ENCODE peak calls at places on chromosomes 3 and 15, in five cellular contexts. One of them, this sample, is unnamed. For H3K4me1, the result is how much of the 10 kb centered on the place peaks cover.

GRCh38 chr3:106114848-106115247 is 246.0 kb upstream of the CBLB start:
- DNase-seq in HCT116: no peak
- DNase-seq in CD4-positive, alpha-beta memory T cell: no peak
- DNase-seq in K562: no peak
- DNase-seq in PC-3: peak
- DNase-seq in this sample: no peak

GRCh38 chr3:75048650-75049049 is 434.2 kb upstream of the CNTN3 start:
- DNase-seq in HCT116: no peak
- DNase-seq in PC-3: no peak
- DNase-seq in K562: no peak
- DNase-seq in CD4-positive, alpha-beta memory T cell: no peak
- DNase-seq in this sample: no peak

GRCh38 chr3:57169872-57170623 is 4.9 kb upstream of the IL17RD start:
- DNase-seq in HCT116: peak
- DNase-seq in PC-3: peak
- DNase-seq in K562: peak
- DNase-seq in CD4-positive, alpha-beta memory T cell: peak
- DNase-seq in this sample: peak

GRCh38 chr15:64742385-64742784 is 33.0 kb downstream of the RBPMS2 start:
- DNase-seq in PC-3: no peak
- DNase-seq in HCT116: no peak
- DNase-seq in CD4-positive, alpha-beta memory T cell: no peak
- DNase-seq in K562: no peak
- DNase-seq in this sample: no peak

GRCh38 chr15:91515188-91515754 is 338.2 kb upstream of the SLCO3A1 start:
- DNase-seq in PC-3: peak
- DNase-seq in K562: no peak
- DNase-seq in HCT116: no peak
- DNase-seq in CD4-positive, alpha-beta memory T cell: no peak
- DNase-seq in this sample: peak

GRCh38 chr3:81214626-81215025 is 546.8 kb downstream of the GBE1 start:
- DNase-seq in PC-3: peak
- DNase-seq in K562: no peak
- DNase-seq in HCT116: no peak
- DNase-seq in CD4-positive, alpha-beta memory T cell: no peak
- DNase-seq in this sample: no peak

GRCh38 chr3:150232992-150233451 is 175.1 kb upstream of the TSC22D2 start:
- DNase-seq in HCT116: no peak
- DNase-seq in K562: no peak
- DNase-seq in CD4-positive, alpha-beta memory T cell: no peak
- DNase-seq in PC-3: peak
- DNase-seq in this sample: no peak

GRCh38 chr15:90402230-90402629 is 14.2 kb downstream of the IQGAP1 start:
- DNase-seq in HCT116: peak
- DNase-seq in K562: no peak
- DNase-seq in CD4-positive, alpha-beta memory T cell: no peak
- DNase-seq in PC-3: peak
- DNase-seq in this sample: no peak

GRCh38 chr3:129238945-129239705 is 10.3 kb upstream of the COPG1 start:
- DNase-seq in PC-3: no peak
- DNase-seq in K562: no peak
- DNase-seq in HCT116: no peak
- DNase-seq in CD4-positive, alpha-beta memory T cell: no peak
- DNase-seq in this sample: peak

GRCh38 chr15:74130849-74131617 is 647 bp downstream of the ISLR2 start:
- DNase-seq in CD4-positive, alpha-beta memory T cell: no peak
- DNase-seq in PC-3: no peak
- DNase-seq in HCT116: no peak
- DNase-seq in K562: no peak
- DNase-seq in this sample: no peak

GRCh38 chr3:32640939-32641725 is 43.9 kb upstream of the CNOT10 start:
- DNase-seq in HCT116: no peak
- DNase-seq in PC-3: no peak
- DNase-seq in K562: no peak
- DNase-seq in CD4-positive, alpha-beta memory T cell: no peak
- DNase-seq in this sample: no peak

GRCh38 chr15:85154061-85154460 is 172.4 kb downstream of the PDE8A start:
- DNase-seq in PC-3: no peak
- DNase-seq in HCT116: no peak
- DNase-seq in K562: no peak
- DNase-seq in CD4-positive, alpha-beta memory T cell: no peak
- DNase-seq in this sample: no peak

GRCh38 chr3:157692468-157692867 is 189.3 kb upstream of the VEPH1 start:
- DNase-seq in PC-3: no peak
- DNase-seq in CD4-positive, alpha-beta memory T cell: no peak
- DNase-seq in K562: no peak
- DNase-seq in HCT116: no peak
- DNase-seq in this sample: no peak
- H3K4me1 ChIP-seq in PC-3: under half
- H3K4me1 ChIP-seq in CD4-positive, alpha-beta memory T cell: under half
- H3K4me1 ChIP-seq in K562: under half
- H3K4me1 ChIP-seq in HCT116: under half
- H3K4me1 ChIP-seq in this sample: under half

DNA sequence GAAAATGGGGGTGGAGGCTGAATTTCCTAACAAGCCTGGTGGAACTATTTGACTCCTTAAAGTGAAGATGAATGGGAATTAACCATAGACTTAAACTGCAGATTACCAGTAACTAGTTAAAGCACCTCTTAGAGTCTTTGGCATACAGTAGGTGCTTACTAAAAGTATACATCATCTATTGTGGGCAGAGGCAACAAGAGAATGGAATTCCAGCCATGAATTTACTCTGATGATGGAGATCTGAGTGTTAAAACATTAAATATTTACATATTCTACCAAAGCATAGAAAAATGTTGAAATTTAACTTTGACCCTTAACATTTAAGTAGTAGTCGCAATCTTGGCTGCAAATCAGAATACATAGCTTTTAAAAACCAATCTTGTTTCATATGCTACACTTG is 5.1 kb downstream of the UBA5 start:
- DNase-seq in PC-3: no peak
- DNase-seq in HCT116: no peak
- DNase-seq in K562: no peak
- DNase-seq in CD4-positive, alpha-beta memory T cell: no peak
- DNase-seq in this sample: no peak
- H3K4me1 ChIP-seq in PC-3: under half
- H3K4me1 ChIP-seq in HCT116: under half
- H3K4me1 ChIP-seq in K562: under half
- H3K4me1 ChIP-seq in CD4-positive, alpha-beta memory T cell: under half
- H3K4me1 ChIP-seq in this sample: under half

DNA sequence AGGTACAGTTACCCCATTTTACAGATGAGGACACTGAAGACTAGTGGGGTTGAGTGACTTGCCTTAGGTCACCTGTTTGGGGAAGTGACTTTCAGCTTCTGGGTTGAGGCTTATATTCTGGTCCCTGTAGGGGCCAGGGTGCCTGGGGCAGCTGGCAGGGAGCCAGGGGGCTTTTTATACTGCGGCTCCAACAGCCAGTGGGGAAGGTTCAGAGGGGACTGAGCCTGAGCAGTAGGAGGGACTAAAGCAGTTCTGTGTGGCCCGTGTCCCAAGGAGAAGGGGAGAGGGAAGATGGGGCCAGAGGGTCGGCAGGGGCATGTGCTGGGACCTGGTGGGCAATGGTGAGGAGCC is 37.7 kb downstream of the SLC6A6 start:
- DNase-seq in K562: no peak
- DNase-seq in CD4-positive, alpha-beta memory T cell: no peak
- DNase-seq in PC-3: no peak
- DNase-seq in HCT116: no peak
- DNase-seq in this sample: no peak
- H3K4me1 ChIP-seq in K562: under half
- H3K4me1 ChIP-seq in CD4-positive, alpha-beta memory T cell: under half
- H3K4me1 ChIP-seq in PC-3: under half
- H3K4me1 ChIP-seq in HCT116: under half
- H3K4me1 ChIP-seq in this sample: under half

DNA sequence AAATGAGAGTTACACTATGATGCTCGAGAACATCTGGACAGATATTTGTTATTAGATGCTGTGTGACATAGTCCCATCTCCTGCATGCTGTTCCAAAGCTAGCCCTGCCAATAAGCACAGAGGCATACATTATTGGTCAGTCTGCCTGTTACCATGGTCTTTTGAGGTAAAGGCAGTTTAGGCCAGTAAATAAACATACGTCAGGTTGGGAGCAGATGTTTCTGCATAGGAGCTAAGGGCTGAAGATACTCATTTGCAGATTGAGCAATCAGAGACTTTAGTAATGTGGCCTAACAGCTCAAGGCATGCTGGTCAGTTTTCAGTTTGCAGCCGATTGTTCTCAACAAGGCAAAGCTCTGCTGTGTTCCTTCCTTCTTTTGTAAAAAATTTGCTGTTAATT is 192.9 kb downstream of the ADAMTSL3 start:
- DNase-seq in PC-3: no peak
- DNase-seq in CD4-positive, alpha-beta memory T cell: no peak
- DNase-seq in K562: no peak
- DNase-seq in HCT116: no peak
- DNase-seq in this sample: no peak
- H3K4me1 ChIP-seq in PC-3: under half
- H3K4me1 ChIP-seq in CD4-positive, alpha-beta memory T cell: under half
- H3K4me1 ChIP-seq in K562: under half
- H3K4me1 ChIP-seq in HCT116: under half
- H3K4me1 ChIP-seq in this sample: under half

GRCh38 chr3:14228611-14229470 is 50.2 kb downstream of the LSM3 start:
- DNase-seq in HCT116: no peak
- DNase-seq in CD4-positive, alpha-beta memory T cell: no peak
- DNase-seq in K562: no peak
- DNase-seq in PC-3: peak
- DNase-seq in this sample: no peak
- H3K4me1 ChIP-seq in HCT116: under half
- H3K4me1 ChIP-seq in CD4-positive, alpha-beta memory T cell: under half
- H3K4me1 ChIP-seq in K562: half or more
- H3K4me1 ChIP-seq in PC-3: half or more
- H3K4me1 ChIP-seq in this sample: under half

DNA sequence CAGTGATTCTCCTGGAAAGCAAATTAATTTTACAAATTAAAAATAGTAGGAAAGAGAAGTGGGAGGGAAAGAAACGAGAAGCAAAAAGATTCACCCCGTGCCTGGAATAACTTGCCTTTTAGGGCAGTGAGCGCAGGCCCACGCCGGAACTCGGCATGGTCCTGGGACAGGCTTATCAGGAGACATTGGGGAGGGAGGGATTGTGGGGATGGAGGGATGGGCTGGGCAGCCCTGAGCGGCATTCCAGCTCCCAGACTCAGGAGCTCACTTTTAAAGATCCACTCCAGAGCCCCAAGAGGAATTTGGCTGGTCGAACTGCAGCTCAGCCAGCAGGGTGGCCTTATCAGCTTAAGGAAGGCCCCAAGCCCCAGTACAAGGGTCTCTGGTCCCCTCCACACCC is 117.9 kb downstream of the ADCY5 start:
- DNase-seq in K562: no peak
- DNase-seq in CD4-positive, alpha-beta memory T cell: no peak
- DNase-seq in PC-3: no peak
- DNase-seq in HCT116: no peak
- DNase-seq in this sample: no peak
- H3K4me1 ChIP-seq in K562: under half
- H3K4me1 ChIP-seq in CD4-positive, alpha-beta memory T cell: under half
- H3K4me1 ChIP-seq in PC-3: under half
- H3K4me1 ChIP-seq in HCT116: under half
- H3K4me1 ChIP-seq in this sample: under half

GRCh38 chr15:83850846-83851245 is 196.9 kb downstream of the ADAMTSL3 start:
- DNase-seq in PC-3: peak
- DNase-seq in HCT116: no peak
- DNase-seq in CD4-positive, alpha-beta memory T cell: no peak
- DNase-seq in K562: no peak
- DNase-seq in this sample: no peak

GRCh38 chr15:83854950-83855707 is 201.2 kb downstream of the ADAMTSL3 start:
- DNase-seq in HCT116: no peak
- DNase-seq in PC-3: peak
- DNase-seq in CD4-positive, alpha-beta memory T cell: no peak
- DNase-seq in K562: no peak
- DNase-seq in this sample: no peak

GRCh38 chr15:83855956-83856355 is 202.0 kb downstream of the ADAMTSL3 start:
- DNase-seq in CD4-positive, alpha-beta memory T cell: no peak
- DNase-seq in K562: no peak
- DNase-seq in HCT116: no peak
- DNase-seq in PC-3: no peak
- DNase-seq in this sample: no peak

GRCh38 chr15:83854314-83854713 is 200.4 kb downstream of the ADAMTSL3 start:
- DNase-seq in K562: no peak
- DNase-seq in HCT116: peak
- DNase-seq in CD4-positive, alpha-beta memory T cell: no peak
- DNase-seq in PC-3: peak
- DNase-seq in this sample: no peak

DNA sequence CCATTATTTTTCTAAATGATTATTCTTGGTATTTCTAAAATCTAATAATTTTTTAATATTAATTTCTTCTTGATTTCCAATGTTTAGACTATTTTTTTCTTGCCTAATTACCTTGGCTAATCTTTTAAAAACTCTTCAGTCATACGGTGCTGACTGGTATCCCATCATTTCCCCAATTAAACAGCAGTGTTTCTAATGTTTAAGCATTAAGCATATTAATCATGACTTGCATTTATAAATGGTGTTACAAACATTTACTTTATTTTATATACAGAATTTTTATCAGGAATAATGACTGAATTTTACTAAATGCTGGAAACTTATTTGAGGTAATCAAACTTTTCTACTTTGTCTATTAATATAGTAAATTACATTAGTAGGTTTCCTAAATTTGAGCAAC is 199.3 kb downstream of the ADAMTSL3 start:
- DNase-seq in HCT116: no peak
- DNase-seq in CD4-positive, alpha-beta memory T cell: no peak
- DNase-seq in PC-3: no peak
- DNase-seq in K562: no peak
- DNase-seq in this sample: no peak
- H3K4me1 ChIP-seq in HCT116: under half
- H3K4me1 ChIP-seq in CD4-positive, alpha-beta memory T cell: under half
- H3K4me1 ChIP-seq in PC-3: under half
- H3K4me1 ChIP-seq in K562: under half
- H3K4me1 ChIP-seq in this sample: under half

GRCh38 chr3:197216169-197216860 is 82.1 kb downstream of the DLG1 start:
- DNase-seq in CD4-positive, alpha-beta memory T cell: no peak
- DNase-seq in HCT116: no peak
- DNase-seq in PC-3: peak
- DNase-seq in K562: no peak
- DNase-seq in this sample: no peak
- H3K4me1 ChIP-seq in CD4-positive, alpha-beta memory T cell: under half
- H3K4me1 ChIP-seq in HCT116: under half
- H3K4me1 ChIP-seq in PC-3: under half
- H3K4me1 ChIP-seq in K562: under half
- H3K4me1 ChIP-seq in this sample: under half

This sample was measured in MM.1S.